ENCODE peak calls at places on chromosomes 1 and 21, in ten cellular contexts. M is body of pancreas; J is naive thymus-derived CD8-positive, alpha-beta T cell; D is cardiac fibroblast; I is fibroblast of lung; Y is endothelial cell; W is Calu3; F is GM10248; Q is T follicular helper cell; P is pons. A is an unnamed sample.

GRCh38 chr1:227939791-227940771 is 7.7 kb downstream of the WNT9A start:
- DNase-seq in P (no peak), Q (no peak), I (no peak), J (no peak), Y (no peak), D (no peak), W (no peak), M (no peak), F (no peak), A (no peak)

GRCh38 chr21:43645414-43645891 is 13.8 kb downstream of the HSF2BP start:
- DNase-seq in J (no peak), W (peak; percentile 44), I (peak; percentile 78), F (peak; percentile 55), Y (peak; percentile 49), D (peak; percentile 91), Q (no peak), M (no peak), P (peak; percentile 89), A (no peak)

GRCh38 chr1:164366014-164366413 is 193.0 kb upstream of the PBX1 start:
- DNase-seq in D (no peak), P (no peak), I (no peak), F (no peak), W (no peak), Q (no peak), M (no peak), Y (no peak), J (no peak), A (no peak)

GRCh38 chr1:211378844-211379243 is 52.2 kb downstream of the TRAF5 start:
- DNase-seq in I (peak; percentile 64), P (no peak), W (no peak), F (no peak), Y (no peak), J (no peak), M (no peak), D (peak; percentile 20), Q (no peak), A (no peak)

GRCh38 chr1:154992721-154993571 is 440 bp upstream of the LENEP start:
- DNase-seq in W (peak; percentile 56), P (no peak), Y (no peak), I (peak; percentile 64), D (peak; percentile 57), Q (no peak), J (no peak), M (no peak), F (no peak), A (no peak)

GRCh38 chr1:20699558-20699957 is 18.2 kb downstream of the KIF17 start:
- DNase-seq in F (no peak), D (no peak), Y (no peak), M (no peak), I (no peak), P (no peak), W (no peak), Q (no peak), J (no peak), A (no peak)

GRCh38 chr1:28776341-28776740 is 35.6 kb upstream of the OPRD1 start:
- DNase-seq in Y (no peak), I (no peak), M (no peak), Q (no peak), J (no peak), D (no peak), P (no peak), F (no peak), W (no peak), A (no peak)

GRCh38 chr1:11645670-11646265 is 8.5 kb downstream of the FBXO2 start:
- DNase-seq in D (peak; percentile 80), J (peak; percentile 58), Y (peak; percentile 90), Q (peak; percentile 71), F (peak; percentile 75), M (peak; percentile 79), W (peak; percentile 88), I (peak; percentile 44), P (peak; percentile 92), A (peak; percentile 75)

GRCh38 chr1:163928649-163929048 is 606.9 kb downstream of the NUF2 start:
- DNase-seq in W (no peak), P (no peak), Y (no peak), F (no peak), I (no peak), M (no peak), D (no peak), J (no peak), Q (no peak), A (no peak)

GRCh38 chr1:201739492-201740085 is 89.4 kb upstream of the IPO9 start:
- DNase-seq in W (peak; percentile 72), M (peak; percentile 73), D (peak; percentile 66), F (peak; percentile 45), Y (peak; percentile 54), Q (peak; percentile 43), P (peak; percentile 62), J (peak; percentile 14), I (no peak), A (peak; percentile 32)

GRCh38 chr1:227558807-227559186 is 4.6 kb upstream of the ZNF678 start:
- DNase-seq in F (no peak), W (no peak), Y (no peak), J (no peak), P (no peak), D (no peak), Q (no peak), M (no peak), I (no peak), A (no peak)

GRCh38 chr1:153626929-153627796 is at the start of gene S100A13:
- DNase-seq in F (peak; percentile 69), M (peak; percentile 78), D (peak; percentile 97), P (peak; percentile 77), Q (no peak), J (no peak), I (peak; percentile 94), Y (peak; percentile 88), W (peak; percentile 93), A (no peak)

GRCh38 chr21:35244514-35244913 is 195.4 kb upstream of the RUNX1 start:
- DNase-seq in W (no peak), P (no peak), Y (no peak), F (no peak), Q (no peak), I (peak; percentile 14), D (peak; percentile 57), J (no peak), M (peak; percentile 26), A (no peak)

GRCh38 chr1:216119600-216119999 is 303.6 kb downstream of the USH2A start:
- DNase-seq in W (peak; percentile 12), J (no peak), I (peak; percentile 30), M (no peak), F (peak; percentile 10), Q (no peak), P (peak; percentile 17), Y (no peak), D (peak; percentile 38), A (no peak)